ENCODE peak calls at places on chromosomes 4 and X, in four cellular contexts. One of them, this sample, is unnamed.

GRCh38 chr4:78692815-78693156 is 83.4 kb upstream of the BMP2K start:
- DNase-seq in tibial artery: no peak
- DNase-seq in spleen: no peak
- DNase-seq in psoas muscle: no peak
- DNase-seq in this sample: no peak

GRCh38 chrX:13295841-13296240 is 24.0 kb downstream of the ATXN3L start:
- DNase-seq in psoas muscle: no peak
- DNase-seq in tibial artery: no peak
- DNase-seq in spleen: no peak
- DNase-seq in this sample: no peak

GRCh38 chr4:78446607-78447006 is 105.0 kb upstream of the ANXA3 start:
- DNase-seq in psoas muscle: no peak
- DNase-seq in tibial artery: no peak
- DNase-seq in spleen: no peak
- DNase-seq in this sample: no peak

GRCh38 chr4:182107931-182108330 is 135.3 kb upstream of the TENM3 start:
- DNase-seq in spleen: no peak
- DNase-seq in psoas muscle: no peak
- DNase-seq in tibial artery: no peak
- DNase-seq in this sample: no peak

GRCh38 chr4:120680647-120681228 is 241.8 kb downstream of the PRDM5 start:
- DNase-seq in psoas muscle: no peak
- DNase-seq in tibial artery: no peak
- DNase-seq in spleen: no peak
- DNase-seq in this sample: no peak

GRCh38 chr4:34202154-34202553 is 2042.2 kb downstream of the ARAP2 start:
- DNase-seq in tibial artery: no peak
- DNase-seq in psoas muscle: no peak
- DNase-seq in spleen: no peak
- DNase-seq in this sample: no peak

GRCh38 chrX:37348237-37349130 is 680 bp upstream of the PRRG1 start:
- DNase-seq in psoas muscle: no peak
- DNase-seq in tibial artery: no peak
- DNase-seq in spleen: peak
- DNase-seq in this sample: no peak

GRCh38 chrX:55702611-55703010 is 14.9 kb upstream of the RRAGB start:
- DNase-seq in psoas muscle: no peak
- DNase-seq in spleen: no peak
- DNase-seq in tibial artery: no peak
- DNase-seq in this sample: no peak

GRCh38 chrX:88072339-88073030 is 554.9 kb downstream of the KLHL4 start:
- DNase-seq in psoas muscle: no peak
- DNase-seq in tibial artery: no peak
- DNase-seq in spleen: no peak
- DNase-seq in this sample: no peak

GRCh38 chr4:88976514-88977035 is 80.4 kb downstream of the FAM13A start:
- DNase-seq in psoas muscle: no peak
- DNase-seq in spleen: no peak
- DNase-seq in tibial artery: no peak
- DNase-seq in this sample: no peak

GRCh38 chr4:8303485-8304281 is 34.1 kb downstream of the HTRA3 start:
- DNase-seq in spleen: peak
- DNase-seq in psoas muscle: peak
- DNase-seq in tibial artery: no peak
- DNase-seq in this sample: no peak

GRCh38 chr4:163556169-163556568 is 61.7 kb downstream of the TMA16 start:
- DNase-seq in tibial artery: no peak
- DNase-seq in psoas muscle: no peak
- DNase-seq in spleen: no peak
- DNase-seq in this sample: no peak
- TF ChIP-seq CTCF in tibial artery: no peak
- TF ChIP-seq CTCF in psoas muscle: no peak
- TF ChIP-seq CTCF in spleen: no peak
- TF ChIP-seq CTCF in this sample: no peak

GRCh38 chr4:30719363-30720020 is 677 bp upstream of the PCDH7 start:
- DNase-seq in tibial artery: peak
- DNase-seq in psoas muscle: peak
- DNase-seq in spleen: peak
- DNase-seq in this sample: peak
- TF ChIP-seq CTCF in tibial artery: no peak
- TF ChIP-seq CTCF in psoas muscle: no peak
- TF ChIP-seq CTCF in spleen: no peak
- TF ChIP-seq CTCF in this sample: no peak

GRCh38 chrX:16208601-16209000 is 41.3 kb downstream of the MAGEB17 start:
- DNase-seq in spleen: no peak
- DNase-seq in tibial artery: no peak
- DNase-seq in psoas muscle: no peak
- DNase-seq in this sample: no peak

GRCh38 chrX:16212024-16212423 is 44.7 kb downstream of the MAGEB17 start:
- DNase-seq in tibial artery: no peak
- DNase-seq in spleen: no peak
- DNase-seq in psoas muscle: no peak
- DNase-seq in this sample: peak

GRCh38 chrX:16213970-16214369 is 46.7 kb downstream of the MAGEB17 start:
- DNase-seq in psoas muscle: no peak
- DNase-seq in tibial artery: no peak
- DNase-seq in spleen: no peak
- DNase-seq in this sample: no peak

GRCh38 chrX:16215660-16216059 is 48.4 kb downstream of the MAGEB17 start:
- DNase-seq in tibial artery: no peak
- DNase-seq in spleen: no peak
- DNase-seq in psoas muscle: no peak
- DNase-seq in this sample: no peak

GRCh38 chrX:16212436-16212835 is 45.2 kb downstream of the MAGEB17 start:
- DNase-seq in spleen: no peak
- DNase-seq in tibial artery: no peak
- DNase-seq in psoas muscle: no peak
- DNase-seq in this sample: peak
- TF ChIP-seq CTCF in spleen: no peak
- TF ChIP-seq CTCF in tibial artery: no peak
- TF ChIP-seq CTCF in psoas muscle: no peak
- TF ChIP-seq CTCF in this sample: no peak

DNA sequence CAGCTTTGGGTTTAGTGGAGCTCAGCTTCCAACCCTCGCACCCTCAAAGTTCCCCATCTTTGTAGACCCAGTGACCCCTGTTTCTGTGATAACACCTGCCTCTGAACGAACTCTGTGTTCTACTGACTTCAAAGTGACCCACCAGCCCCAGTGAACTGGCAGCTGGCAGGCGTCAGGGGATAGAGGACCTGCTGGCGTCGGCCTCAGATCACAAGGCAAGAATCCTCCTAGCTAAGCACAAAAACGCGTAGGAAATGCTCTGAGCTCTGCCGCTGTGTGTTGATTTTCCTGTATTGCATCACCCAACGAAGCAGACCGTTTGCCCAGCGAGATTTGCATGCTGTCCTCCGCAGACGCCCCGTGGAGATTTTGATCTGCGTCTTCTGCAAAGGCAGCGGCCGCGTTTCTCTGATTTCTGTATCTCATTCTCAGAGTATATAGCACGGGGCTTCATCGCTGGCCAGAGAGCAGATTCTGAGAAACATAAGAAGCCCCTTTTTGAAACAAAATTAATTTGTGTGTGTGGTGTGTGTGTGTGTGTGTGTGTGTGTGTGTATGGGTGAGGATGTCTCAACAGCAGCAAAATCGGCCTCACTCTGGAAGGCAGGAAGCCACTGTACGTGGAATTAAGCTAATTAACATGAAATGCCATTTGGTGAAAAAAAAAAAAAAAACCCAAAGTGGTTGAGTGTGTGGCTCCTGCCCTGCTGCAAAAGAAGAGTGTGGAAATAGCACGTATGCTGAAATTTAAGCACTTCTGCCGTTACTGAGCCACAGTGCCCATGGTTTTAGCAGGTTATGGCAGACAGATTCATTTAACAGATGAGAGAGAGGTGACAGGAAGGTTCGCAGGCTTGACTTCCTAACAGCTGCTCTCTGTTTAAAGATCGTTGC is 29.2 kb upstream of the ASMTL start:
- DNase-seq in tibial artery: peak
- DNase-seq in spleen: peak
- DNase-seq in psoas muscle: peak
- DNase-seq in this sample: peak
- TF ChIP-seq CTCF in tibial artery: no peak
- TF ChIP-seq CTCF in spleen: no peak
- TF ChIP-seq CTCF in psoas muscle: no peak
- TF ChIP-seq CTCF in this sample: no peak

GRCh38 chr4:37826282-37827029 is at the start of gene PGM2:
- DNase-seq in psoas muscle: peak
- DNase-seq in spleen: peak
- DNase-seq in tibial artery: peak
- DNase-seq in this sample: peak
- TF ChIP-seq CTCF in psoas muscle: no peak
- TF ChIP-seq CTCF in spleen: no peak
- TF ChIP-seq CTCF in tibial artery: no peak
- TF ChIP-seq CTCF in this sample: no peak

GRCh38 chrX:34338046-34338445 is 205.9 kb upstream of the FAM47A start:
- DNase-seq in psoas muscle: no peak
- DNase-seq in spleen: no peak
- DNase-seq in tibial artery: no peak
- DNase-seq in this sample: no peak

GRCh38 chrX:34332336-34332735 is 200.2 kb upstream of the FAM47A start:
- DNase-seq in psoas muscle: no peak
- DNase-seq in tibial artery: no peak
- DNase-seq in spleen: no peak
- DNase-seq in this sample: no peak
- TF ChIP-seq CTCF in psoas muscle: peak
- TF ChIP-seq CTCF in tibial artery: no peak
- TF ChIP-seq CTCF in spleen: no peak
- TF ChIP-seq CTCF in this sample: no peak

DNA sequence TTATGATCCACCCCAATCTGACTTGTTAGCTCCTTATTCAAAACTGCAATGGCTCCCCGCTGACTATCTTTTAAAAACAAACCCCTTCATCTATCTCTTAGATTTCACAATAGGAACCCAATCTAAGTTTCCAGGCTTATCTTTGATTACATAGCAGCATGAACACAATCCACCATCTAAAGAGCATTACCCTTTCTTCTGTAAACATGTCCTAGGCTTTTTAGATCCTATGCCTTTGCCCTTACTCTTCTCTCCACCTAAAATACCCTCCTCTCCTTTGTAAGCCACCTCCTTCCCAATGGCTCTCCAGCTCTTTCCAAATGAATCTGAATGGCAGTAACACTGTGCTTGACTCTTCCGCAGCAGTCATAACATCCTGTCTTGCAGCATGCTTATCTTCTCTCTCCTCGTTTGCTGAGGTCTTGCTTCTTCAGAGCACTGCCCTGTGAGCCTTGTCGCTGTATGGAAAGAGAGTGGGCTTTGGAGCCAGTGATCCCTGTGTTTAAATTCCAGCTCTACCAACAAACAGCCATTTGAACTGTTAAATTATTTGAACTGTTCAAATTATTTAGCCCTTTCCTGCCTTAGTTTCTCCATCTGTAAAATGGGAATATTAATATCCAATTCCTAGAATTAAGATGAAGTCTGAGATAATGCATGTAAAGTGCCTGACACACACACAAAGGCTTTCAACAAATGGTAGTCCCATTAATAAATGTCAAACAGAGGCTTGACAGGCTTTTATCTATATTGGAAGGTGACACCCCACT is 16.2 kb upstream of the TSPAN5 start:
- DNase-seq in spleen: no peak
- DNase-seq in psoas muscle: no peak
- DNase-seq in tibial artery: no peak
- DNase-seq in this sample: no peak
- TF ChIP-seq CTCF in spleen: no peak
- TF ChIP-seq CTCF in psoas muscle: no peak
- TF ChIP-seq CTCF in tibial artery: no peak
- TF ChIP-seq CTCF in this sample: no peak

GRCh38 chrX:115960440-115961084 is 210.0 kb upstream of the AGTR2 start:
- DNase-seq in psoas muscle: no peak
- DNase-seq in tibial artery: no peak
- DNase-seq in spleen: no peak
- DNase-seq in this sample: no peak

GRCh38 chrX:115957862-115958490 is 212.6 kb upstream of the AGTR2 start:
- DNase-seq in psoas muscle: no peak
- DNase-seq in spleen: no peak
- DNase-seq in tibial artery: no peak
- DNase-seq in this sample: no peak

DNA sequence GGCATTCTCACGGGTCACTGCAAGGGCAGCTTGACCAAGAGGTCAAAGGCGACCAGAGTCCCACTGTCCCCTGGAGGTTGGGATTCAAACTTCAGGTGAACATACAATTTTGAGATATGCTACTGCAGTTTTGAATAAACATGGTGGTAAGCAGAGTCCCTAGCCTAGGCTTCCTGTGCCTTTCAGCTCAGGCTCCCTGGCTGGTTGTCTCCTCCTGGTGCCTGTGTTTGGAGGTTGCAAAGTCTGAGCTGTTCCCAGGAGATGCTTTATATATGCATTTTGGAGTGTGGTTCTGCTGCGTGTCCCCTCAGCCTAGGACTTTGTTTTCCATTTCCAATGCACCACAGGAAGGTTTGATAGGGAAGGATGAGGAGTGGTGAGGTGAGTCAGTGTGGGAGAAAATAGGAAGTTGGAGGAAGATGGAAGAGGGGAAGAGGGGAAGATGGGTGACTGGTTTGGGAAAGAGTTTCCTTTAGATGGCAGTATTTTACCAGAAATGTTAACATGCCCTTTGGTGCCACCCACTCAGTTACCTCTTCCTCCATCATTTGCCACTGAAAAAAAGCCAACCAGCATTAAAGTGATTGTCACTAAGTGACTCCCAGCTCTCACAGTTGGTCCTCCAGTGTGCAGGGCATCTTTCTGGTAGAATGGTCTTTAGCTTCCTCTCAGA is 211.7 kb upstream of the AGTR2 start:
- DNase-seq in psoas muscle: no peak
- DNase-seq in tibial artery: no peak
- DNase-seq in spleen: no peak
- DNase-seq in this sample: no peak
- TF ChIP-seq CTCF in psoas muscle: no peak
- TF ChIP-seq CTCF in tibial artery: no peak
- TF ChIP-seq CTCF in spleen: no peak
- TF ChIP-seq CTCF in this sample: no peak

DNA sequence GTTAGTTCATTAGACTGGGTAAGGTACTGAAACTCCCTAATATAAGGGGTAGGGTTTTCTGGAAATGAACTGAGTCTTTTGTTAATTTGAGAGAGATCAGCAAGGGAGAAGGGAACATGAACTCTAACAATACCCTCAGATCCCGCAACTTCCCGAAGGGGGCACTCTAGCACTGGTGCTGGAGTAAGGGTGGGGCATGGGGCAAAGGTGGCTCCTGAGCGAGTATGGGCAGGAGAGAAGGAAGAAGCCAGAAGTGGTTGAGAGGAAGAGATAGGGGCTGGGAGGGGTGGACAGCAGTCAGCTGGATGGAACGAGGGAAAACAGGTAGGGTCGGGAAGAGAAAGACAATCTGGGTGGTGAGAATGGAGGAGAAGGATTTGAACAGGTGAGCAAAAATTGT is 183.2 kb upstream of the MAGEE2 start:
- DNase-seq in spleen: no peak
- DNase-seq in psoas muscle: no peak
- DNase-seq in tibial artery: no peak
- DNase-seq in this sample: no peak
- TF ChIP-seq CTCF in spleen: no peak
- TF ChIP-seq CTCF in psoas muscle: no peak
- TF ChIP-seq CTCF in tibial artery: no peak
- TF ChIP-seq CTCF in this sample: no peak

This sample was measured in Calu3.